ENCODE peak calls at places on chromosomes 4 and X, in ten cellular contexts. E, V, G, T, Y, B, S, J, A and X are unnamed samples.

GRCh38 chrX:137930562-137930961 is 364.6 kb downstream of the ZIC3 start:
- DNase-seq in E (no peak), V (no peak), G (no peak), T (no peak), Y (no peak), B (no peak), S (no peak), J (no peak), A (no peak), X (no peak)

GRCh38 chr4:77931452-77932135 is 69.0 kb downstream of the MRPL1 start:
- DNase-seq in E (no peak), V (no peak), G (no peak), T (no peak), Y (no peak), B (no peak), S (peak), J (no peak), A (no peak), X (no peak)

GRCh38 chr4:17490575-17491059 is 21.3 kb downstream of the QDPR start:
- DNase-seq in E (no peak), V (no peak), G (no peak), T (no peak), Y (no peak), B (no peak), S (no peak), J (no peak), A (peak), X (no peak)

GRCh38 chr4:98556451-98556850 is 102.0 kb downstream of the TSPAN5 start:
- DNase-seq in E (no peak), V (no peak), G (no peak), T (no peak), Y (no peak), B (no peak), S (no peak), J (no peak), A (no peak), X (no peak)

GRCh38 chr4:119693127-119693526 is 64.5 kb upstream of the PDE5A start:
- DNase-seq in E (no peak), V (no peak), G (no peak), T (peak), Y (no peak), B (peak), S (no peak), J (no peak), A (no peak), X (no peak)

GRCh38 chr4:3679071-3679825 is 86.9 kb upstream of the ADRA2C start:
- DNase-seq in E (no peak), V (no peak), G (no peak), T (no peak), Y (peak), B (no peak), S (no peak), J (no peak), A (no peak), X (no peak)

GRCh38 chr4:182711211-182711610 is 206.0 kb downstream of the DCTD start:
- DNase-seq in E (no peak), V (no peak), G (no peak), T (no peak), Y (no peak), B (no peak), S (no peak), J (no peak), A (no peak), X (no peak)

GRCh38 chr4:10054571-10055041 is 33.3 kb upstream of the SLC2A9 start:
- DNase-seq in E (no peak), V (no peak), G (no peak), T (no peak), Y (no peak), B (no peak), S (no peak), J (no peak), A (no peak), X (no peak)

GRCh38 chrX:153727108-153727931 is 2.7 kb downstream of the ABCD1 start:
- DNase-seq in E (no peak), V (no peak), G (no peak), T (peak), Y (no peak), B (no peak), S (no peak), J (peak), A (peak), X (no peak)

GRCh38 chr4:108446554-108446953 is 173.8 kb upstream of the RPL34 start:
- DNase-seq in E (no peak), V (no peak), G (no peak), T (no peak), Y (no peak), B (no peak), S (no peak), J (peak), A (no peak), X (no peak)

GRCh38 chr4:88514557-88515511 is 8.7 kb downstream of the PYURF start:
- DNase-seq in E (no peak), V (no peak), G (no peak), T (no peak), Y (no peak), B (no peak), S (no peak), J (no peak), A (peak), X (no peak)

GRCh38 chrX:26649534-26649933 is 433.6 kb downstream of the MAGEB5 start:
- DNase-seq in E (peak), V (peak), G (no peak), T (no peak), Y (no peak), B (no peak), S (peak), J (no peak), A (peak), X (peak)

GRCh38 chr4:176789955-176790354 is 2.8 kb downstream of the VEGFC start:
- DNase-seq in E (peak), V (peak), G (peak), T (peak), Y (no peak), B (no peak), S (peak), J (no peak), A (peak), X (peak)

GRCh38 chr4:77434299-77435092 is 171.1 kb upstream of the CXCL13 start:
- DNase-seq in E (no peak), V (no peak), G (no peak), T (peak), Y (no peak), B (no peak), S (no peak), J (no peak), A (no peak), X (no peak)

GRCh38 chr4:143585548-143585947 is 72.0 kb downstream of the SMARCA5 start:
- DNase-seq in E (no peak), V (no peak), G (no peak), T (no peak), Y (no peak), B (no peak), S (no peak), J (no peak), A (no peak), X (no peak)

GRCh38 chr4:7765676-7766075 is 174.0 kb downstream of the AFAP1 start:
- DNase-seq in E (no peak), V (no peak), G (no peak), T (no peak), Y (no peak), B (no peak), S (no peak), J (no peak), A (no peak), X (no peak)

GRCh38 chr4:183011213-183011907 is 87.7 kb upstream of the WWC2 start:
- DNase-seq in E (no peak), V (no peak), G (no peak), T (no peak), Y (no peak), B (no peak), S (no peak), J (no peak), A (no peak), X (no peak)

GRCh38 chr4:53712326-53712725 is 121.0 kb upstream of the LNX1 start:
- DNase-seq in E (no peak), V (no peak), G (no peak), T (no peak), Y (no peak), B (no peak), S (no peak), J (no peak), A (peak), X (no peak)

GRCh38 chrX:137549846-137550534 is 15.9 kb upstream of the ZIC3 start:
- DNase-seq in E (no peak), V (no peak), G (no peak), T (no peak), Y (peak), B (no peak), S (no peak), J (no peak), A (no peak), X (no peak)